ENCODE peak calls at places on chromosomes 13 and 19, in seven cellular contexts. S, T, D, U, H, R and I are unnamed samples.

GRCh38 chr13:75447493-75447892 is 34.5 kb downstream of the TBC1D4 start:
- DNase-seq in D (no peak), U (no peak), H (no peak), T (no peak), S (no peak), R (no peak), I (no peak)

GRCh38 chr13:23558675-23559536 is 11.3 kb upstream of the TNFRSF19 start:
- DNase-seq in T (peak), S (peak), R (peak), U (no peak), D (peak), H (peak), I (no peak)

GRCh38 chr13:63636231-63636993 is 2220.8 kb upstream of the PCDH20 start:
- DNase-seq in R (no peak), U (no peak), T (no peak), S (no peak), H (no peak), D (no peak), I (no peak)

GRCh38 chr19:15404097-15404779 is 14.6 kb downstream of the AKAP8L start:
- DNase-seq in R (no peak), U (no peak), H (peak), D (no peak), T (no peak), S (no peak), I (no peak)

GRCh38 chr19:14516746-14517438 is 1.3 kb downstream of the DNAJB1 start:
- DNase-seq in T (no peak), R (no peak), S (no peak), U (no peak), H (no peak), D (no peak), I (no peak)

GRCh38 chr19:11096210-11096841 is 7.1 kb downstream of the LDLR start:
- DNase-seq in U (no peak), D (peak), S (peak), H (peak), T (peak), R (no peak), I (no peak)

GRCh38 chr13:43608400-43609137 is 178.2 kb downstream of the ENOX1 start:
- DNase-seq in U (no peak), D (no peak), T (no peak), R (no peak), H (no peak), S (no peak), I (peak)

GRCh38 chr13:112777637-112778406 is 88.0 kb downstream of the ATP11A start:
- DNase-seq in T (no peak), R (no peak), U (no peak), H (no peak), D (no peak), S (no peak), I (no peak)

GRCh38 chr13:113429608-113429985 is 23.7 kb downstream of the ADPRHL1 start:
- DNase-seq in U (no peak), R (no peak), H (no peak), S (no peak), D (no peak), T (no peak), I (no peak)

GRCh38 chr19:5002143-5002542 is 33.2 kb downstream of the KDM4B start:
- DNase-seq in S (peak), T (no peak), H (no peak), U (no peak), R (no peak), D (no peak), I (no peak)

GRCh38 chr13:33740134-33740538 is 77.8 kb upstream of the RFC3 start:
- DNase-seq in T (no peak), S (peak), H (no peak), D (no peak), U (no peak), R (no peak), I (no peak)

GRCh38 chr19:40442328-40443130 is 1.6 kb downstream of the SERTAD3 start:
- DNase-seq in U (no peak), H (no peak), T (no peak), D (no peak), S (no peak), R (no peak), I (no peak)

GRCh38 chr13:29929062-29929847 is 78.8 kb upstream of the UBL3 start:
- DNase-seq in T (no peak), D (no peak), R (no peak), S (no peak), U (no peak), H (no peak), I (no peak)

GRCh38 chr13:75550159-75550567 is 572 bp downstream of the UCHL3 start:
- DNase-seq in H (no peak), D (no peak), U (no peak), T (peak), S (peak), R (no peak), I (no peak)

GRCh38 chr19:39401549-39402416 is 4.9 kb upstream of the ZFP36 start:
- DNase-seq in H (peak), D (no peak), U (no peak), T (peak), R (peak), S (peak), I (no peak)
- TF ChIP-seq POLR2A in H (no peak), D (no peak), U (no peak), T (no peak), R (peak), S (no peak), I (peak)

GRCh38 chr13:102680842-102681725 is 13.8 kb downstream of the METTL21C start:
- DNase-seq in D (no peak), S (peak), T (no peak), U (no peak), H (no peak), R (no peak), I (no peak)
- TF ChIP-seq POLR2A in D (no peak), S (no peak), T (no peak), U (no peak), H (no peak), R (no peak), I (no peak)

DNA sequence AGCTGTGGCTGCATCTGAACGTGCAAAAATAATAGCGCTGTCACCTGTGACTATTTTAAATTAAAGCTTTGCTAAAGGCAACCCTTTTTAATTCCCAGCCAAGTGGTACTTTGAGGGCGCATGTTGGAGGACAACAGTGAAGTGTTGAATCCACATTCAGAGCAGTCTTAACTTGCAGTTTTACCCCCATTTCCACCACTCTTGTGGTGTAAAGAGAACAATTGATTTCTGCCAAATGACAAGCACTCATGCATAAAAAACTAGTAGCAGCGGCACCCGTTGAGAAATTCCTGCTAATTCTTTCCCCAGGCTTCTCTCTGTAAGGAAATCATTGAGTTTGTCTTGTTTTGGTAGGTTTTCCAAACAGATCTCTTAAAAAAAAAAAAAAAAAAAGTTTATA is 1033.3 kb downstream of the EFNB2 start:
- DNase-seq in U (no peak), H (no peak), R (no peak), D (no peak), S (no peak), T (no peak), I (no peak)
- TF ChIP-seq POLR2A in U (no peak), H (no peak), R (no peak), D (no peak), S (no peak), T (no peak), I (no peak)

DNA sequence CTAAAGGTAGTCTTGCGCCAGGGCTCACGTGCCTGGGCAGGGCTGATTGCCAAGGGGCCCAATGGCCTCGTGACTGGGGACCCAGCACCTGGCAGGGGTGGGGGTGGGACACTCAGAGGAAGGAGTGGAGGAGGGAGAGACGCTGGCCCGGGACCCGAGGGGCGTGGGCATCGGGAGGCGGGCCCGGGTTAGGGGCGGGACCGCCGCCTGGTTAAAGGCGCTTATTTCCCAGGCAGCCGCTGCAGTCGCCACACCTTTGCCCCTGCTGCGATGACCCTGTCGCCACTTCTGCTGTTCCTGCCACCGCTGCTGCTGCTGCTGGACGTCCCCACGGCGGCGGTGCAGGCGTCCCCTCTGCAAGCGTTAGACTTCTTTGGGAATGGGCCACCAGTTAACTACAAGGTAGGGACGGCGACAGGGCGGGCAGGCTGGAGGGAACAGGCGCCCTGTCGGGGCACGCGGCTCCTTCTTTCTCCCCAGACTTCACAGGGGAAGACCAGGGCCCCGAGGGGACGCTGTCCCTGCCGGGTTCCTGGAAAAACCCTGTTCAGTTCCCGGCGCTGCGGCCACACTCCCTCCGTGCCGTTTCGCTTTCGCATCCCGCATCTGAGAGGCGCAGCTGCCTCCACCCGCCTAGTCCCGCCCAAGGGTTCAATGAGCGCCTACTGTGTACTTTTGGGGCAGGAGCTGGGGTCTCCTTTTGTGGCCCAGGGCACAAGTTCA is at the start of gene IFI30:
- DNase-seq in T (peak), S (no peak), R (no peak), H (peak), U (peak), D (peak), I (no peak)
- TF ChIP-seq POLR2A in T (peak), S (no peak), R (peak), H (no peak), U (peak), D (no peak), I (peak)

GRCh38 chr19:45079063-45079910 is at the start of gene GEMIN7:
- DNase-seq in T (peak), R (peak), H (peak), U (no peak), D (peak), S (peak), I (no peak)
- TF ChIP-seq POLR2A in T (no peak), R (peak), H (no peak), U (peak), D (no peak), S (no peak), I (no peak)

DNA sequence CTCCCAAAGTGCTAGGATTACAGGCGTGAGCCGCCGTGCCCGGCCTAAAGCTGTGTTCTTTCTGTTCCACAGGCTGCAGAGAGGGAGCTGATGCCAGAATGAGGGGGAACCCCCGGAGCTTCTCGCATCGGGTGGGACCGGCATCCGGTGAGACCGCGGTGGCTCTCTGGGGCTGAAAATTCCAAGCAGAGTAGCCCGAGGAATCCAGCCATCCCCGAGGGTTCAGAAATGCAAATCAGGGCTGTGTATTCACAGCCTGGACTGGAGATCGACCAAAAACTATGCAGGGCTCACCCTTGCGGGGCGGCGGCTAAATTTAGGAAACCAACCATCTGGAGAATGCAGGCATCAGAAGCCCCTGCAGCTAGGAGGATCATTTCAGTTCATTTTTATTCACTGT is 99.2 kb downstream of the GNG7 start:
- DNase-seq in D (no peak), R (no peak), H (peak), S (no peak), T (no peak), U (no peak), I (no peak)
- TF ChIP-seq POLR2A in D (no peak), R (no peak), H (no peak), S (no peak), T (no peak), U (no peak), I (no peak)

GRCh38 chr19:45527731-45528130 is 20.5 kb downstream of the VASP start:
- DNase-seq in S (no peak), T (no peak), R (no peak), H (no peak), D (no peak), U (no peak), I (no peak)
- TF ChIP-seq POLR2A in S (no peak), T (no peak), R (no peak), H (no peak), D (no peak), U (no peak), I (no peak)

GRCh38 chr19:12365094-12365371 is 450 bp downstream of the ZNF442 start:
- DNase-seq in H (peak), T (peak), U (no peak), S (peak), R (no peak), D (no peak), I (no peak)

GRCh38 chr19:12364391-12365093 is 941 bp downstream of the ZNF442 start:
- DNase-seq in S (peak), D (peak), R (no peak), H (peak), U (no peak), T (peak), I (no peak)

GRCh38 chr19:12365372-12366162 is at the start of gene ZNF442:
- DNase-seq in S (peak), D (peak), H (peak), T (peak), R (peak), U (peak), I (peak)
- TF ChIP-seq POLR2A in S (peak), D (peak), H (peak), T (peak), R (peak), U (peak), I (peak)